ENCODE peak calls at places on chromosomes 4 and X, in four cellular contexts. D, T, R and A are unnamed samples.

GRCh38 chr4:175560628-175561027 is 251.4 kb downstream of the GPM6A start:
- DNase-seq in D (peak; percentile 33), R (no peak), T (peak; percentile 1), A (no peak)

GRCh38 chrX:30888526-30889146 is 418 bp downstream of the TAB3 start:
- DNase-seq in R (peak; percentile 0), D (no peak), T (no peak), A (peak; percentile 75)

GRCh38 chr4:112173593-112174559 is 28.6 kb downstream of the FAM241A start:
- DNase-seq in D (no peak), T (no peak), R (no peak), A (no peak)

GRCh38 chr4:154361450-154361849 is 130.1 kb downstream of the DCHS2 start:
- DNase-seq in R (no peak), T (no peak), D (no peak), A (no peak)

GRCh38 chr4:76606662-76607265 is 171.7 kb downstream of the SHROOM3 start:
- DNase-seq in R (no peak), T (no peak), D (no peak), A (no peak)

GRCh38 chrX:116009871-116010710 is 160.5 kb upstream of the AGTR2 start:
- DNase-seq in T (no peak), R (peak; percentile 3), D (no peak), A (no peak)

GRCh38 chr4:25284466-25284865 is 28.1 kb upstream of the ZCCHC4 start:
- DNase-seq in D (no peak), R (no peak), T (no peak), A (no peak)

GRCh38 chrX:8042304-8042703 is 115.1 kb upstream of the PNPLA4 start:
- DNase-seq in D (no peak), T (no peak), R (no peak), A (no peak)

GRCh38 chr4:127558489-127559407 is 74.0 kb upstream of the INTU start:
- DNase-seq in R (no peak), T (no peak), D (no peak), A (no peak)

GRCh38 chr4:8383451-8384160 is 56.9 kb downstream of the ACOX3 start:
- DNase-seq in R (no peak), T (no peak), D (no peak), A (no peak)

GRCh38 chr4:100360211-100360610 is 157.6 kb downstream of the EMCN start:
- DNase-seq in D (no peak), T (no peak), R (no peak), A (no peak)

GRCh38 chrX:118116308-118117068 is at the start of gene KLHL13:
- DNase-seq in D (peak; percentile 22), T (no peak), R (peak; percentile 2), A (peak; percentile 72)

GRCh38 chrX:39855748-39856129 is 242.0 kb downstream of the BCOR start:
- DNase-seq in D (peak; percentile 50), T (no peak), R (peak; percentile 27), A (no peak)